ENCODE peak calls at places on chromosomes 11 and 22, in four cellular contexts. U is stomach, J is right lobe of liver, R is uterus. H is an unnamed sample. For H3K9me3, the result is how much of the 10 kb centered on the place peaks cover.

GRCh38 chr11:86014221-86014620 is 54.7 kb downstream of the PICALM start:
- DNase-seq in U (no peak), J (no peak), R (no peak), H (no peak)

GRCh38 chr11:55357560-55358184 is 10.1 kb upstream of the OR4A15 start:
- DNase-seq in U (no peak), J (no peak), R (no peak), H (no peak)

GRCh38 chr11:31636983-31637382 is 127.4 kb downstream of the ELP4 start:
- DNase-seq in U (no peak), J (no peak), R (no peak), H (no peak)

GRCh38 chr11:113675003-113675471 is 31.1 kb downstream of the TMPRSS5 start:
- DNase-seq in U (no peak), J (no peak), R (no peak), H (no peak)

GRCh38 chr11:69641681-69642548 is 959 bp downstream of the CCND1 start:
- DNase-seq in U (no peak), J (peak), R (no peak), H (no peak)

GRCh38 chr11:31651208-31651607 is 141.6 kb downstream of the ELP4 start:
- DNase-seq in U (no peak), J (no peak), R (no peak), H (no peak)

GRCh38 chr11:45673441-45673840 is 8.0 kb upstream of the CHST1 start:
- DNase-seq in U (no peak), J (peak), R (no peak), H (no peak)

GRCh38 chr11:102914238-102915043 is 39.7 kb upstream of the MMP12 start:
- DNase-seq in U (no peak), J (no peak), R (no peak), H (no peak)

GRCh38 chr11:93392862-93393261 is 62.3 kb downstream of the DEUP1 start:
- DNase-seq in U (no peak), J (no peak), R (no peak), H (no peak)

GRCh38 chr11:105202844-105203548 is 63.4 kb upstream of the CARD18 start:
- DNase-seq in U (no peak), J (no peak), R (no peak), H (no peak)

GRCh38 chr11:18761144-18761543 is 30.5 kb downstream of the PTPN5 start:
- DNase-seq in U (no peak), J (no peak), R (no peak), H (no peak)

GRCh38 chr11:31794546-31794945 is 16.6 kb downstream of the PAX6 start:
- DNase-seq in U (no peak), J (no peak), R (no peak), H (no peak)

GRCh38 chr11:17572359-17572690 is 25.3 kb downstream of the OTOG start:
- DNase-seq in U (peak), J (no peak), R (no peak), H (no peak)

GRCh38 chr11:111438846-111439520 is 59.9 kb upstream of the POU2AF1 start:
- DNase-seq in U (no peak), J (no peak), R (no peak), H (no peak)

GRCh38 chr22:44764974-44765373 is 12.6 kb downstream of the ARHGAP8 start:
- DNase-seq in U (no peak), J (no peak), R (no peak), H (no peak)

GRCh38 chr11:130798801-130799200 is 117.5 kb downstream of the SNX19 start:
- DNase-seq in U (no peak), J (no peak), R (no peak), H (no peak)

GRCh38 chr11:20450829-20451228 is 63.3 kb downstream of the PRMT3 start:
- DNase-seq in U (no peak), J (no peak), R (no peak), H (no peak)

GRCh38 chr11:119144825-119145476 is 3.9 kb upstream of the ABCG4 start:
- DNase-seq in U (peak), J (no peak), R (peak), H (no peak)

GRCh38 chr11:64859542-64860414 is 15.3 kb upstream of the CDC42BPG start:
- DNase-seq in U (no peak), J (no peak), R (no peak), H (no peak)

GRCh38 chr11:73553266-73553665 is 44.6 kb downstream of the FAM168A start:
- DNase-seq in U (no peak), J (no peak), R (no peak), H (no peak)

GRCh38 chr11:100753144-100753543 is 66.1 kb downstream of the ARHGAP42 start:
- DNase-seq in U (peak), J (no peak), R (no peak), H (no peak)

GRCh38 chr22:22103078-22103593 is 120.5 kb upstream of the TOP3B start:
- DNase-seq in U (no peak), J (no peak), R (no peak), H (no peak)

GRCh38 chr22:42450862-42451261 is 18.7 kb upstream of the NFAM1 start:
- DNase-seq in U (no peak), J (no peak), R (no peak), H (no peak)

GRCh38 chr11:65579291-65579690 is 3.4 kb downstream of the EHBP1L1 start:
- DNase-seq in U (no peak), J (no peak), R (no peak), H (no peak)

GRCh38 chr11:61092280-61092766 is 10.0 kb upstream of the CD5 start:
- DNase-seq in U (no peak), J (no peak), R (peak), H (no peak)

GRCh38 chr11:33454264-33454663 is 197.1 kb downstream of the HIPK3 start:
- DNase-seq in U (no peak), J (no peak), R (no peak), H (no peak)

GRCh38 chr11:129645943-129646342 is 169.7 kb upstream of the TMEM45B start:
- DNase-seq in U (no peak), J (no peak), R (no peak), H (no peak)

GRCh38 chr11:34599406-34599901 is 21.4 kb upstream of the EHF start:
- DNase-seq in U (no peak), J (no peak), R (no peak), H (no peak)

GRCh38 chr11:72719144-72719543 is 33.1 kb downstream of the ARAP1 start:
- DNase-seq in U (no peak), J (no peak), R (no peak), H (no peak)

GRCh38 chr22:44944891-44945600 is 64.8 kb downstream of the PHF21B start:
- DNase-seq in U (no peak), J (peak), R (no peak), H (no peak)

GRCh38 chr22:31246687-31247086 is 34.6 kb downstream of the LIMK2 start:
- DNase-seq in U (no peak), J (no peak), R (no peak), H (no peak)
- TF ChIP-seq POLR2A in U (no peak), J (no peak), R (no peak), H (no peak)

GRCh38 chr22:49687786-49688515 is 139.7 kb downstream of the BRD1 start:
- DNase-seq in U (no peak), J (no peak), R (no peak), H (no peak)

GRCh38 chr22:49689858-49690257 is 137.8 kb downstream of the BRD1 start:
- DNase-seq in U (no peak), J (no peak), R (no peak), H (no peak)

GRCh38 chr22:49687333-49687732 is 140.3 kb downstream of the BRD1 start:
- DNase-seq in U (no peak), J (no peak), R (no peak), H (no peak)

GRCh38 chr22:49689255-49689770 is 138.4 kb downstream of the BRD1 start:
- DNase-seq in U (no peak), J (no peak), R (no peak), H (no peak)

GRCh38 chr22:49688516-49689254 is 139.0 kb downstream of the BRD1 start:
- DNase-seq in U (no peak), J (no peak), R (no peak), H (no peak)
- H3K9me3 ChIP-seq in U (under half), J (under half), R (under half), H (under half)

GRCh38 chr11:128506999-128507591 is 80.3 kb downstream of the ETS1 start:
- DNase-seq in U (peak), J (peak), R (peak), H (peak)
- TF ChIP-seq POLR2A in U (no peak), J (peak), R (no peak), H (peak)

GRCh38 chr11:2656859-2657258 is 42.9 kb downstream of the KCNQ1OT1 start:
- DNase-seq in U (no peak), J (no peak), R (no peak), H (no peak)
- H3K9me3 ChIP-seq in U (under half), J (under half), R (under half), H (half or more)